ENCODE peak calls at places on chromosomes 13 and 19, in five cellular contexts. W is K562, R is cardiac muscle cell, Y is heart left ventricle, T is AG09319. V is an unnamed sample.

GRCh38 chr13:36718146-36718545 is 44.3 kb downstream of the SERTM1 start:
- DNase-seq in W (no peak), R (peak), Y (no peak), T (no peak), V (no peak)

GRCh38 chr13:50365683-50366391 is 350.6 kb downstream of the KCNRG start:
- DNase-seq in W (no peak), R (no peak), Y (no peak), T (no peak), V (no peak)

GRCh38 chr13:43698743-43699142 is 88.0 kb downstream of the ENOX1 start:
- DNase-seq in W (no peak), R (peak), Y (no peak), T (no peak), V (no peak)

GRCh38 chr19:46622118-46622446 is 2.8 kb downstream of the PTGIR start:
- DNase-seq in W (no peak), R (no peak), Y (peak), T (no peak), V (no peak)

GRCh38 chr13:106033634-106034033 is 501.8 kb downstream of the EFNB2 start:
- DNase-seq in W (no peak), R (peak), Y (no peak), T (no peak), V (no peak)

GRCh38 chr19:3058009-3058820 is 4.1 kb downstream of the TLE5 start:
- DNase-seq in W (no peak), R (no peak), Y (no peak), T (no peak), V (no peak)

GRCh38 chr13:73268306-73268705 is 209.5 kb downstream of the KLF5 start:
- DNase-seq in W (no peak), R (peak), Y (no peak), T (no peak), V (no peak)

GRCh38 chr13:77981191-77981925 is 62.7 kb upstream of the EDNRB start:
- DNase-seq in W (no peak), R (peak), Y (no peak), T (no peak), V (no peak)

GRCh38 chr13:52978989-52979388 is 49.6 kb upstream of the OLFM4 start:
- DNase-seq in W (no peak), R (no peak), Y (no peak), T (no peak), V (no peak)

GRCh38 chr13:42680748-42681147 is 100.6 kb upstream of the FAM216B start:
- DNase-seq in W (no peak), R (no peak), Y (no peak), T (no peak), V (no peak)

GRCh38 chr19:55156202-55157063 is 1.1 kb downstream of the TNNI3 start:
- DNase-seq in W (peak), R (peak), Y (peak), T (no peak), V (no peak)

GRCh38 chr19:38769635-38770211 is 3.6 kb downstream of the LGALS7 start:
- DNase-seq in W (peak), R (peak), Y (peak), T (peak), V (peak)

GRCh38 chr19:29293292-29293691 is 80.3 kb upstream of the UQCRFS1 start:
- DNase-seq in W (no peak), R (no peak), Y (no peak), T (no peak), V (no peak)

GRCh38 chr13:91513790-91514189 is 115.4 kb downstream of the GPC5 start:
- DNase-seq in W (no peak), R (no peak), Y (no peak), T (no peak), V (no peak)

GRCh38 chr19:1042689-1043511 is 3.0 kb downstream of the ABCA7 start:
- DNase-seq in W (no peak), R (no peak), Y (no peak), T (no peak), V (no peak)

GRCh38 chr13:48542581-48543341 is 9.9 kb upstream of the RCBTB2 start:
- DNase-seq in W (no peak), R (peak), Y (peak), T (no peak), V (no peak)

GRCh38 chr13:71374471-71375041 is 492.4 kb downstream of the DACH1 start:
- DNase-seq in W (no peak), R (peak), Y (no peak), T (no peak), V (no peak)

GRCh38 chr13:108609353-108609752 is 20.1 kb upstream of the MYO16 start:
- DNase-seq in W (no peak), R (peak), Y (no peak), T (peak), V (no peak)

GRCh38 chr13:99197257-99197651 is 3.4 kb upstream of the UBAC2 start:
- DNase-seq in W (no peak), R (no peak), Y (no peak), T (no peak), V (peak)

GRCh38 chr19:50261446-50261970 is 58.1 kb downstream of the MYH14 start:
- DNase-seq in W (no peak), R (no peak), Y (no peak), T (no peak), V (no peak)
- TF ChIP-seq CTCF in W (no peak), R (no peak), Y (no peak), T (no peak), V (no peak)

GRCh38 chr13:28380319-28380718 is 114.6 kb downstream of the FLT1 start:
- DNase-seq in W (no peak), R (no peak), Y (no peak), T (no peak), V (no peak)

GRCh38 chr13:28375250-28375930 is 119.5 kb downstream of the FLT1 start:
- DNase-seq in W (no peak), R (no peak), Y (no peak), T (no peak), V (no peak)

GRCh38 chr13:28379371-28380083 is 115.4 kb downstream of the FLT1 start:
- DNase-seq in W (no peak), R (no peak), Y (no peak), T (no peak), V (no peak)

GRCh38 chr13:28373803-28374202 is 121.1 kb downstream of the FLT1 start:
- DNase-seq in W (no peak), R (no peak), Y (no peak), T (no peak), V (no peak)

DNA sequence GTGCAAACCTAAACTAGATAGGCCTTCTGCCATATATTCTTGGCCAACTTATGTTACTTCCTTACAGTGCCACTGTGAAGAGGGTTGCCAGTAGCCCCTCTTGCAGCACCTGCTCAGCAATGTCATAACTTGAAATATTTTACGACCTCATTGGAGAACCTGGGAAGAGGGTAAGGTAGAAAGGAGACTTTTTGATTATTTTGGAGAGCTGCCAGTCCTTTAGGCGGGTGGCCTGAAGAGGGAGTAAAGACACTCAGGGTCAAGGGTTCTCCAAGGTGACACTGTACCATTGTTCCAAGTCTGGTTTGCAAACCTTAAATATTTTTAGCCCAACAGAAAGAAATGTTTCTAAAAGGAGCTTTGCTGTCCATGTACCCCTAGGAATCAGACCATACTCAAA is 118.3 kb downstream of the FLT1 start:
- DNase-seq in W (no peak), R (no peak), Y (no peak), T (no peak), V (no peak)
- TF ChIP-seq CTCF in W (peak), R (no peak), Y (no peak), T (no peak), V (no peak)

GRCh38 chr19:36051637-36052036 is 2.4 kb downstream of the THAP8 start:
- DNase-seq in W (no peak), R (no peak), Y (no peak), T (no peak), V (no peak)
- TF ChIP-seq CTCF in W (no peak), R (no peak), Y (no peak), T (no peak), V (no peak)

DNA sequence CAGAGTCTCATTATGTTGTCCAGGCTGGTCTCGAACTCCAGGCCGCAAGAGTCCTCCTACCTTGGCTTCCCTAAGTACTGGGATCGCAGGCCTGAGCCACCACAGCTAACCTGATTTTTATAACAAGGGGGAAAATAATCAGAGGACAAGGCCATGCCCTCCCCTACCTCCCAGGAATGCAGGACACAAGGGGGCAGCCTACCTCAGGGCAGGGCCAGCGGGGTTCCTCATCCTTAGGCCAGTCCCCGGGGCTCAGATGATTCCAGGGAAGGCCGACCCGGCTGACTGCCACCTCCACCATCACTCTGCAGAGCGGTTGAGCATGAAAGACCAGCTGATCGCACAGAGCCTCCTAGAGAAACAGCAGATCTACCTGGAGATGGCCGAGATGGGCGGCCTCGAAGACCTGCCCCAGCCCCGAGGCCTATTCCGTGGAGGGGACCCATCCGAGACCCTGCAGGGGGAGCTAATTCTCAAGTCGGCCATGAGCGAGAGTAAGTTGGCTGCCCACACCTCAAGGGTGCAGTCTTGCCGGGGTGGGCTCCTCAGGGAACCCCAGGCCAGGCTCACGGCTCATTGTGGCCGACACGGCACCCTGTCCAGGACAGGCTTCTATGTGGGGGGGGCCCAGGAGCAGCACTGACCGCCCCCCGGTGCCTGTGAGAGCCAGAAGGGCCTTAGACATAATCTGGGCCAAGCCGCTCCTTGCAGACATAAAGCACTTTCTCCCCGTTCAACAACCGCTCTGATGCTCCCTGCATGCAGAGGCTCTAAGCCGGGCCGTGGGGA is 26.8 kb downstream of the PEX11G start:
- DNase-seq in W (no peak), R (no peak), Y (no peak), T (no peak), V (no peak)
- TF ChIP-seq CTCF in W (peak), R (no peak), Y (no peak), T (no peak), V (no peak)